ENCODE peak calls at places on chromosomes 7 and 10, in four cellular contexts. B is tibial nerve, Q is MM.1S, Y is coronary artery. F is an unnamed sample.

GRCh38 chr7:141409911-141410329 is 141.3 kb upstream of the AGK start:
- DNase-seq in Q (no peak), B (no peak), Y (no peak), F (no peak)

GRCh38 chr10:92822060-92822634 is 26.2 kb upstream of the EXOC6 start:
- DNase-seq in Y (no peak), Q (no peak), B (no peak), F (peak)

GRCh38 chr7:29878081-29878688 is 71.9 kb downstream of the WIPF3 start:
- DNase-seq in Q (peak), B (peak), Y (no peak), F (peak)

GRCh38 chr7:20249924-20250323 is 32.7 kb upstream of the MACC1 start:
- DNase-seq in Y (no peak), B (no peak), Q (no peak), F (no peak)

GRCh38 chr10:51100221-51100620 is 25.9 kb downstream of the PRKG1 start:
- DNase-seq in Y (no peak), Q (no peak), B (no peak), F (no peak)

GRCh38 chr7:44631458-44632115 is 25.2 kb downstream of the OGDH start:
- DNase-seq in Y (no peak), Q (peak), B (no peak), F (no peak)

GRCh38 chr10:119149723-119150122 is 15.8 kb downstream of the SFXN4 start:
- DNase-seq in Y (no peak), Q (no peak), B (no peak), F (no peak)

GRCh38 chr10:57628592-57629284 is 639.0 kb downstream of the IPMK start:
- DNase-seq in B (no peak), Q (no peak), Y (no peak), F (no peak)

GRCh38 chr7:156752371-156753297 is 112.1 kb downstream of the RNF32 start:
- DNase-seq in Y (no peak), Q (no peak), B (no peak), F (peak)

GRCh38 chr7:1531263-1531978 is 919 bp downstream of the MAFK start:
- DNase-seq in Y (peak), Q (no peak), B (peak), F (peak)

GRCh38 chr10:131211556-131211955 is 100.0 kb downstream of the TCERG1L start:
- DNase-seq in B (no peak), Y (peak), Q (no peak), F (no peak)

GRCh38 chr7:41096921-41097320 is 606.0 kb downstream of the INHBA start:
- DNase-seq in B (no peak), Q (no peak), Y (no peak), F (peak)

GRCh38 chr10:119139464-119140067 is 25.9 kb downstream of the SFXN4 start:
- DNase-seq in Q (no peak), Y (no peak), B (peak), F (peak)

GRCh38 chr7:12746211-12746610 is 58.8 kb downstream of the ARL4A start:
- DNase-seq in Q (no peak), Y (no peak), B (no peak), F (no peak)

GRCh38 chr10:13707156-13707881 is 120.6 kb downstream of the PRPF18 start:
- DNase-seq in Y (peak), Q (no peak), B (peak), F (peak)

GRCh38 chr7:2681954-2682799 is 5.8 kb upstream of the AMZ1 start:
- DNase-seq in B (no peak), Q (no peak), Y (no peak), F (no peak)

GRCh38 chr10:12165036-12165435 is 30.7 kb downstream of the NUDT5 start:
- DNase-seq in Y (no peak), Q (no peak), B (no peak), F (no peak)

GRCh38 chr7:154693646-154694045 is 309.3 kb downstream of the PAXIP1 start:
- DNase-seq in Y (no peak), B (no peak), Q (no peak), F (no peak)

GRCh38 chr7:2164646-2165045 is 68.1 kb downstream of the MAD1L1 start:
- DNase-seq in B (no peak), Y (no peak), Q (no peak), F (no peak)

GRCh38 chr7:155467846-155468821 is 10.2 kb downstream of the EN2 start:
- DNase-seq in Q (no peak), B (no peak), Y (no peak), F (no peak)

DNA sequence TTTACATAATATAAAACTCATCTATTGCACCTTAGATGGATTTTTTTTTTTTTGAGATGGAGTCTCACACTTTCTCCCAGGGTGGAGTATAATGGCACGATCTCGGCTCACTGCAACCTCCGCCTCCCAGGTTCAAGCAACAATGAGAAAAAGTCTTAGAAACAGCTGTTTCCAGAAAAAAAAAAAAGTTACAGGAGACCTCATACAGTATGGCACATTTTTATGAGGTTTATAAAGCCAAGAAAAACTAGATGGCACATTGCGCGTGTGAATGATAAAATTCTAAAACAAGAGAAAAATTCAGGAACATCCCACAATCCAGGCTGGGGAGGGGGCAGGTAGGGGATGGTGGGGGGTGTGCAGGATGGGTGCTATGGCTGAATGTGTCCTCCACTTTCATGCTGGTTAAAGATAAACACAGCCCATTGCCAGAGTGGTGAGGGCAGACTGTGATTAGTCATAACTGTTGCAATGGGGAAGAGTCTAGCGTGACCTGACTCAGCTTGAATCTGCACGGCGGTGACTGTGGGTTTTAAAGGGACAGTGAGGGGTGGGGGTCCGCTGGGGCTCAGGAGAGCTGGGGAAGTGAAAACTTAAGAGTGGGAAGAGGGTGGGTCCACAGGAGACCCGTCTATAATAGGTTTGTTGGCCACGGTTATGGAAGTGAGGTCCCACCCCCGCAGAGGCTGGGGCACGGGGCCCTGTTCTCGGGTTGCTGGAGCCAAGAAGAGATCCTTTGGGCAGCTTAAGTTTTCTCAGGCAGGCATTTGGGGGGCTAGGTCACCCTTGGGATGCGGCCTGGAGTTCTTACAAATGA is 11.9 kb upstream of the LRRC27 start:
- DNase-seq in B (no peak), Q (no peak), Y (no peak), F (peak)
- H3K4me3 ChIP-seq in B (no peak), Q (no peak), Y (no peak), F (no peak)

DNA sequence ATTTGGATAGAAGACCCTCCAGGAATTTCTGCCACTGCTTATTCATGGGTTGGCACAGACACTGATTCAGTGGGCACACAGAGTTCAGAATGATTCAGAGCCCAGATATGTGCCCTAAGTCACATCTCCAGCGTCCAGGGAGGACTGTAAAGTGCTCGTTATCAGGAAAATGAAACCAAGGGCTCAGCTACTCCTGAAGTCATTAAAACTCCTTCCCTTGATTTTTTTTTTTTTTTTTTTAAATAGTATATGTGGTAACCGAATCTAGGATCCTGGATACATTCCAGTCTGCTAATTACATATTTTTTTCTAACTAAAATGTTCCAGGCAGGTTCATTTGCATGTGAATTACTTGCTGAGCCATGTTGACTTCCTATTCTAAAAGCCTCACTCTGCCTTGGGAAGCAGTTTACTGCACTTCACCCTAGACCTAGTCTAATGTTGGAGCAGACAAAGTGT is 34.7 kb downstream of the MET start:
- DNase-seq in B (no peak), Q (no peak), Y (no peak), F (peak)
- H3K4me3 ChIP-seq in B (no peak), Q (no peak), Y (peak), F (no peak)

DNA sequence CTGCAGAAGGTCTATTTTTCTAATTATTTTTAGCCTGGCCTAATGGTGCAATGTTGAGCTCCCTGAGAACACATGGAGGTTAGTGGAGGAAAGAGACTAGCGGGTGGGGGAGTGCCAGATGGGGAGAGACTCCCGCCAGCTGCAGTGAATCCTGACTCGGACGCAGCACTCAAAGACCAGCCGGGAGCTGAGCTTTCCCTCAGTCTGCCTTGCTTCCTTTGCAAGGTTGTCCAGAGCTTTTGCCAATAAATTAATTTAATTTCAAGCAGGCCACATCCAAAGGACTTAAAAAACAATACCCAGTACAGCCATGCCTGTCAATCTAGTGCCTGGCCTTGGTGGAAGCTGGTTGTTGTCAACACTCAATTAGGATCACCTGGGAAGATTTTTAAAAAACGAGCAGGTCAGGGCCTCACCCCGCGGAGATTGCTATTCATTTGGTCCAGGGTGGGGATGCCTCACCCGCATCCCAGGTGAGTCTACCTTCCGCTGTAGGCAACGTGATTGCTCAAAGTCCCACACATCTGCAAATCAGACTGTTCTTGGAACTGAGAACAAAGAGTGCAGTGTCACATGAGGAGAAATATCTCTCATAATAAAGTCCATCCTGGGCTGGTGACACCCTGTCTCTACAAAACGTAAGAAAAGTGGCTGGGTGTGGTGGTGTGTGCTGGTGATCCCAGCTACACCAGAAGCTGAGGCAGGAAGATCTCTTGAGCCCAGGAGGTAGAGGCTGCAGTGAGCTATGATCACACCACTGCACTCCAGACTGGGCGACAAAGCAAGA is 4.0 kb downstream of the CLRN3 start:
- DNase-seq in Q (no peak), Y (no peak), B (no peak), F (no peak)
- H3K4me3 ChIP-seq in Q (no peak), Y (no peak), B (no peak), F (no peak)

GRCh38 chr7:50304911-50305621 is 550 bp downstream of the IKZF1 start:
- DNase-seq in B (no peak), Q (peak), Y (no peak), F (no peak)
- H3K4me3 ChIP-seq in B (peak), Q (peak), Y (peak), F (no peak)

DNA sequence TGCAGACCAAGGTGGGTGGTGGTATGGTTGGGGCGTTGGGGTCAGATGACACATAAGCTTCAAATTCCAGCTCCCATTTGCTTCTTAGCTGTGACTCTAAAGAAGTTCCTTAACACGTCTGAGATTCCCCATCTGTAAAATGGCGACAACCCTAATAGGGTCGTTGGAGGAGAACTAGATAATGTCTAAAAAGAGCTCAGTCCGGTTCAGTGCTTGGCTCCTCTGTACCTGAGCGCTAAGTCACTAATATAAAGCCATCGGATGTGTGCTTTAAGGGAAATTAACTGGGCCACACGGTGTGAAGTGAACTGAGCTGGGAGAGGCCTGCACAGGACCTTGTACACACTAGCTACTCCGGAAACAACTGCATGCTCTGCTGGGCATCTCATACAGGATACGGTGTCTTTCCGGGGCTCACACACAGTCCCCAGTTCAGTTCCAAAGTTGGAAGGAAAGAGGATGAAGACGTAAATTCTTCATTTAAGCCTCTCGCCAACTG is 476 bp upstream of the ZFYVE27 start:
- DNase-seq in B (no peak), Q (no peak), Y (no peak), F (no peak)
- H3K4me3 ChIP-seq in B (peak), Q (peak), Y (peak), F (no peak)

GRCh38 chr7:99628471-99629465 is 12.0 kb downstream of the ZSCAN25 start:
- DNase-seq in B (no peak), Q (no peak), Y (no peak), F (no peak)
- H3K4me3 ChIP-seq in B (no peak), Q (no peak), Y (no peak), F (no peak)

GRCh38 chr10:44961231-44961571 is 1.6 kb downstream of the RASSF4 start:
- DNase-seq in B (no peak), Y (peak), Q (no peak), F (no peak)

GRCh38 chr10:44961931-44962750 is 2.5 kb downstream of the RASSF4 start:
- DNase-seq in Q (peak), Y (peak), B (no peak), F (no peak)

GRCh38 chr10:44963772-44964633 is 4.4 kb downstream of the RASSF4 start:
- DNase-seq in B (peak), Y (peak), Q (peak), F (no peak)

GRCh38 chr10:44965104-44965503 is 5.5 kb downstream of the RASSF4 start:
- DNase-seq in B (no peak), Q (no peak), Y (no peak), F (no peak)

GRCh38 chr10:44962870-44963738 is 3.5 kb downstream of the RASSF4 start:
- DNase-seq in B (peak), Q (peak), Y (no peak), F (no peak)
- H3K4me3 ChIP-seq in B (peak), Q (peak), Y (peak), F (no peak)